ENCODE peak calls at places on chromosomes 7 and 10, in ten cellular contexts. L, U, A, X, Z, P, O, I, D and R are unnamed samples.

GRCh38 chr7:154899893-154900292 is 103.0 kb downstream of the PAXIP1 start:
- DNase-seq in D (no peak), L (no peak), A (no peak), X (no peak), I (no peak), O (no peak), U (no peak), Z (no peak), P (no peak), R (no peak)

GRCh38 chr10:62819521-62819920 is 3.4 kb upstream of the EGR2 start:
- DNase-seq in Z (no peak), X (no peak), I (no peak), A (no peak), P (no peak), L (no peak), O (peak), D (no peak), U (no peak), R (no peak)

GRCh38 chr7:105017263-105018051 is 3.5 kb downstream of the KMT2E start:
- DNase-seq in D (no peak), U (no peak), P (peak), O (no peak), X (no peak), I (no peak), L (no peak), Z (no peak), A (no peak), R (no peak)

GRCh38 chr7:41378156-41378555 is 324.7 kb downstream of the INHBA start:
- DNase-seq in X (no peak), O (no peak), P (no peak), D (no peak), Z (no peak), U (no peak), I (no peak), A (no peak), L (no peak), R (no peak)

GRCh38 chr7:146150153-146150552 is 33.6 kb downstream of the CNTNAP2 start:
- DNase-seq in X (no peak), I (no peak), D (no peak), O (peak), Z (no peak), P (no peak), A (no peak), U (no peak), L (no peak), R (no peak)

GRCh38 chr7:95736635-95737034 is 35.7 kb upstream of the DYNC1I1 start:
- DNase-seq in P (no peak), O (no peak), A (no peak), U (no peak), X (no peak), L (peak), I (no peak), Z (no peak), D (no peak), R (no peak)

GRCh38 chr7:101940830-101941229 is 123.4 kb downstream of the CUX1 start:
- DNase-seq in U (no peak), P (no peak), O (no peak), A (no peak), I (no peak), D (no peak), X (peak), Z (no peak), L (no peak), R (no peak)

GRCh38 chr10:70542565-70542938 is 60.0 kb downstream of the PRF1 start:
- DNase-seq in P (no peak), D (no peak), X (no peak), L (no peak), O (peak), U (no peak), Z (no peak), I (peak), A (no peak), R (no peak)

GRCh38 chr7:149670288-149670687 is 103.1 kb downstream of the ZNF467 start:
- DNase-seq in D (no peak), P (peak), Z (peak), O (peak), X (peak), A (no peak), I (no peak), U (no peak), L (peak), R (no peak)

GRCh38 chr7:137975223-137975622 is 26.7 kb downstream of the CREB3L2 start:
- DNase-seq in U (peak), X (no peak), A (no peak), P (peak), Z (no peak), I (no peak), O (peak), D (no peak), L (peak), R (no peak)

GRCh38 chr10:14879055-14879800 is 562 bp downstream of the SUV39H2 start:
- DNase-seq in O (no peak), P (peak), I (no peak), A (peak), Z (peak), D (no peak), U (peak), L (no peak), X (peak), R (no peak)

GRCh38 chr7:45118830-45119452 is 7.4 kb upstream of the TBRG4 start:
- DNase-seq in Z (no peak), P (no peak), D (no peak), L (no peak), X (no peak), O (no peak), U (no peak), I (no peak), A (no peak), R (no peak)